ENCODE peak calls at places on chromosomes 6 and 20, in ten cellular contexts. One of them, this sample, is unnamed. For H3K9me3, the result is how much of the 10 kb centered on the place peaks cover.

GRCh38 chr6:71394001-71394432 is 105.4 kb downstream of the OGFRL1 start:
- DNase-seq in sigmoid colon: no peak
- DNase-seq in tibial nerve: no peak
- DNase-seq in A549: peak
- DNase-seq in stomach: no peak
- DNase-seq in H1: no peak
- DNase-seq in transverse colon: no peak
- DNase-seq in suprapubic skin: no peak
- DNase-seq in K562: no peak
- DNase-seq in HepG2: no peak
- DNase-seq in this sample: no peak

GRCh38 chr6:105459049-105459448 is 56.2 kb upstream of the PREP start:
- DNase-seq in sigmoid colon: no peak
- DNase-seq in transverse colon: no peak
- DNase-seq in H1: no peak
- DNase-seq in suprapubic skin: no peak
- DNase-seq in A549: no peak
- DNase-seq in K562: no peak
- DNase-seq in stomach: no peak
- DNase-seq in tibial nerve: no peak
- DNase-seq in HepG2: no peak
- DNase-seq in this sample: no peak

GRCh38 chr6:15392182-15392581 is 146.3 kb downstream of the JARID2 start:
- DNase-seq in tibial nerve: no peak
- DNase-seq in HepG2: no peak
- DNase-seq in A549: no peak
- DNase-seq in K562: no peak
- DNase-seq in H1: no peak
- DNase-seq in sigmoid colon: no peak
- DNase-seq in stomach: no peak
- DNase-seq in suprapubic skin: no peak
- DNase-seq in transverse colon: no peak
- DNase-seq in this sample: no peak

GRCh38 chr6:114364295-114364694 is 21.5 kb upstream of the HS3ST5 start:
- DNase-seq in stomach: no peak
- DNase-seq in A549: peak
- DNase-seq in sigmoid colon: no peak
- DNase-seq in transverse colon: no peak
- DNase-seq in H1: no peak
- DNase-seq in K562: no peak
- DNase-seq in suprapubic skin: no peak
- DNase-seq in HepG2: peak
- DNase-seq in tibial nerve: no peak
- DNase-seq in this sample: no peak

GRCh38 chr6:160112628-160113294 is 8.9 kb upstream of the SLC22A1 start:
- DNase-seq in H1: no peak
- DNase-seq in K562: no peak
- DNase-seq in suprapubic skin: no peak
- DNase-seq in tibial nerve: no peak
- DNase-seq in A549: no peak
- DNase-seq in transverse colon: no peak
- DNase-seq in HepG2: no peak
- DNase-seq in stomach: no peak
- DNase-seq in sigmoid colon: no peak
- DNase-seq in this sample: no peak

GRCh38 chr20:63376283-63377250 is 15.4 kb upstream of the CHRNA4 start:
- DNase-seq in A549: no peak
- DNase-seq in suprapubic skin: no peak
- DNase-seq in sigmoid colon: no peak
- DNase-seq in stomach: no peak
- DNase-seq in K562: no peak
- DNase-seq in HepG2: no peak
- DNase-seq in tibial nerve: no peak
- DNase-seq in transverse colon: no peak
- DNase-seq in H1: no peak
- DNase-seq in this sample: no peak

GRCh38 chr6:79467716-79468115 is 69.5 kb downstream of the LCA5 start:
- DNase-seq in H1: no peak
- DNase-seq in transverse colon: no peak
- DNase-seq in tibial nerve: no peak
- DNase-seq in K562: peak
- DNase-seq in HepG2: peak
- DNase-seq in sigmoid colon: no peak
- DNase-seq in suprapubic skin: no peak
- DNase-seq in A549: no peak
- DNase-seq in stomach: no peak
- DNase-seq in this sample: no peak

GRCh38 chr6:54990001-54990400 is 143.4 kb downstream of the FAM83B start:
- DNase-seq in K562: no peak
- DNase-seq in tibial nerve: no peak
- DNase-seq in sigmoid colon: no peak
- DNase-seq in H1: no peak
- DNase-seq in suprapubic skin: no peak
- DNase-seq in HepG2: no peak
- DNase-seq in stomach: no peak
- DNase-seq in transverse colon: no peak
- DNase-seq in A549: no peak
- DNase-seq in this sample: no peak

GRCh38 chr6:20212392-20213111 is at the start of gene MBOAT1:
- DNase-seq in HepG2: peak
- DNase-seq in suprapubic skin: peak
- DNase-seq in K562: peak
- DNase-seq in stomach: peak
- DNase-seq in H1: no peak
- DNase-seq in tibial nerve: peak
- DNase-seq in sigmoid colon: peak
- DNase-seq in transverse colon: peak
- DNase-seq in A549: peak
- DNase-seq in this sample: peak

GRCh38 chr6:20211941-20212391 is 303 bp downstream of the MBOAT1 start:
- DNase-seq in H1: peak
- DNase-seq in suprapubic skin: peak
- DNase-seq in A549: peak
- DNase-seq in HepG2: no peak
- DNase-seq in sigmoid colon: no peak
- DNase-seq in transverse colon: peak
- DNase-seq in K562: no peak
- DNase-seq in tibial nerve: no peak
- DNase-seq in stomach: peak
- DNase-seq in this sample: no peak

GRCh38 chr6:20213271-20213798 is 1.1 kb upstream of the MBOAT1 start:
- DNase-seq in suprapubic skin: no peak
- DNase-seq in transverse colon: no peak
- DNase-seq in stomach: no peak
- DNase-seq in H1: no peak
- DNase-seq in sigmoid colon: no peak
- DNase-seq in HepG2: no peak
- DNase-seq in tibial nerve: no peak
- DNase-seq in A549: no peak
- DNase-seq in K562: peak
- DNase-seq in this sample: no peak

GRCh38 chr6:20210158-20210557 is 2.1 kb downstream of the MBOAT1 start:
- DNase-seq in A549: no peak
- DNase-seq in K562: no peak
- DNase-seq in tibial nerve: no peak
- DNase-seq in suprapubic skin: no peak
- DNase-seq in HepG2: no peak
- DNase-seq in stomach: no peak
- DNase-seq in transverse colon: no peak
- DNase-seq in H1: no peak
- DNase-seq in sigmoid colon: no peak
- DNase-seq in this sample: no peak

DNA sequence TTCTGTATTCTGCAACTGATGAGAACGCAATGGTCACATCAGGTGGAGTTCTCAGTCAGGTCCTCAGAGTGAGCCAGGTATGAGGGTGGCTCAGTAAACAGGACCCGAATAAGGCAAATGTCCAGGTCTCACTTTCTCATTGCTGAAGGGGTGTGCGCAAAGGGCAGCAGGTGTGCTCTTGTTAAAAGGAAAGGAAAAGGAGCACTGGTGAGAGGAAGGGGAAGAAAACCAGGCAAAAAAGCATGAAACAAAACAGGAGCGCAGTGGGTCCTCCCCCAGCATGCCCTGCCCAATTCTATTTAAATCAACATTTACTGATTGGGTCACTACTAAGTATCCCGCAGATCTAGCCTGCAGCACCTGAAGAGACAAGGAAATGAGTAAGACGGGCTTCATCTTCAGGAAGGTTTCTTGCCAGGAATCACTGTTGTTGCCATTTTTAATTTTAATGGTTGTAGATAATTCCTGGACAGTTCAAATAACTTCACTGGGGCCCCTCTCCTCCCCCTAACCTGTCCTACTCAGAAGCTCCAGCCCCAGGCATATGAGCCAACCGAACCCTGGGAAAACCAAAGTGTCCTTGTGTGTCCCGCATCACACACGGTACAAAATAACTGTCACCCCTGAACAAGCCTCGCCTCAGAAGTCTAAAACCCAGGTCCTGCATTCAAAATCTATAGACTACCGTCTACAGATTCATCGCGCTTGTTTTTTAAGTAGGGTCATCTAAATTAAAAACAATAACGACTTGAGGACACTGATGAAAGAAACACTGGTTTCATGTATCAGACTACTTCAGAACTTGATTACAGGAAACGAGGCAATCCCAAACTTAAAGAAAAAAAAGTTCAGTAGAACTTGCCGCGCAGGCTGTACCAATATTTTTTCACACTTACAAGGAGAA is 980 bp downstream of the MBOAT1 start:
- DNase-seq in stomach: peak
- DNase-seq in transverse colon: peak
- DNase-seq in tibial nerve: no peak
- DNase-seq in suprapubic skin: no peak
- DNase-seq in HepG2: no peak
- DNase-seq in K562: peak
- DNase-seq in A549: peak
- DNase-seq in sigmoid colon: no peak
- DNase-seq in H1: no peak
- DNase-seq in this sample: no peak
- TF ChIP-seq EP300 in stomach: no peak
- TF ChIP-seq EP300 in transverse colon: no peak
- TF ChIP-seq EP300 in tibial nerve: peak
- TF ChIP-seq EP300 in suprapubic skin: no peak
- TF ChIP-seq EP300 in HepG2: no peak
- TF ChIP-seq EP300 in K562: no peak
- TF ChIP-seq EP300 in A549: no peak
- TF ChIP-seq EP300 in sigmoid colon: no peak
- TF ChIP-seq EP300 in H1: no peak
- TF ChIP-seq EP300 in this sample: no peak

DNA sequence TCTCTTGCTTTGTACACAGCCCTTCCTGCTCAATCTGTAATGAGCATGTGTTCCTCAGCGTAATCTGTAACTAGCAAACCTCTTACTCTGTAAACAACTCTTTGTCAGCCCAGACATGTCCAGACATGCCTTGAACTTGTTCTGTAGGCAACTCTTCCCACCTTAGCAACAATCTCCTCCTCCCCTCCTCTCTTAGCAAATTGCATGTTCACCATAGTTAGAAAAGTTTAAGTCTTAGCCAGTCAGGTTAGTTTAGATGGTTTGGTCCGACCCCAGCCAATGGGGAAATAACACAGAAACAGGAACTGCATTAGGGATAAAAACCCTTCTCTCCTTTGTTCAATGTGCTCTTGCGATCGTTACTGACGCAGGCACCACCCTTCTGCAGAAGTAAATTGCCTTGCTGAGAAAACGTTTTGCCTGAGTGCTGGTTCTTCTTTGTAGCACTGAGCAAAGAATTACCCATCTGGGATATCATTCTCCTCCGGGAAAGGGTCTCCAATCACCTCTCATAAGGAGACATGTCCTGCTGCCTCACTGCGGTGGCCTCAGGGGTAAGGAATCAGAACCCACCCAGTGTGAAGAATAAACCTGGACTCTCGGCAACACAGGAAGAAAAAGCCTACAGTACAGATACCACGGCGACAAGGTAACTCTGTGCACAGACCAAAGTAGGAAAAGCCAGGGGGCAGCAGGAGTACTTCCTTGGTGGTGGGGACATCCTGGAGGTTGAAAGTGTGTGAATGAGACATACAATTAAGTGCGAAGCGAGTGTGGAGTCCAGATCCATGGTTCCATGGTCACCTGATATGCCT is 26.2 kb downstream of the PLN start:
- DNase-seq in tibial nerve: no peak
- DNase-seq in K562: no peak
- DNase-seq in sigmoid colon: no peak
- DNase-seq in stomach: no peak
- DNase-seq in A549: peak
- DNase-seq in transverse colon: no peak
- DNase-seq in H1: no peak
- DNase-seq in HepG2: no peak
- DNase-seq in suprapubic skin: no peak
- DNase-seq in this sample: no peak
- H3K9me3 ChIP-seq in tibial nerve: under half
- H3K9me3 ChIP-seq in K562: under half
- H3K9me3 ChIP-seq in sigmoid colon: under half
- H3K9me3 ChIP-seq in stomach: under half
- H3K9me3 ChIP-seq in A549: under half
- H3K9me3 ChIP-seq in transverse colon: under half
- H3K9me3 ChIP-seq in H1: under half
- H3K9me3 ChIP-seq in HepG2: under half
- H3K9me3 ChIP-seq in suprapubic skin: under half
- H3K9me3 ChIP-seq in this sample: under half

GRCh38 chr6:152695317-152696043 is 2.2 kb upstream of the MYCT1 start:
- DNase-seq in A549: no peak
- DNase-seq in tibial nerve: no peak
- DNase-seq in suprapubic skin: no peak
- DNase-seq in transverse colon: no peak
- DNase-seq in K562: no peak
- DNase-seq in H1: no peak
- DNase-seq in stomach: no peak
- DNase-seq in HepG2: no peak
- DNase-seq in sigmoid colon: no peak
- DNase-seq in this sample: no peak
- TF ChIP-seq EP300 in A549: no peak
- TF ChIP-seq EP300 in tibial nerve: no peak
- TF ChIP-seq EP300 in suprapubic skin: no peak
- TF ChIP-seq EP300 in transverse colon: no peak
- TF ChIP-seq EP300 in K562: no peak
- TF ChIP-seq EP300 in H1: no peak
- TF ChIP-seq EP300 in stomach: no peak
- TF ChIP-seq EP300 in HepG2: no peak
- TF ChIP-seq EP300 in sigmoid colon: no peak
- TF ChIP-seq EP300 in this sample: no peak

DNA sequence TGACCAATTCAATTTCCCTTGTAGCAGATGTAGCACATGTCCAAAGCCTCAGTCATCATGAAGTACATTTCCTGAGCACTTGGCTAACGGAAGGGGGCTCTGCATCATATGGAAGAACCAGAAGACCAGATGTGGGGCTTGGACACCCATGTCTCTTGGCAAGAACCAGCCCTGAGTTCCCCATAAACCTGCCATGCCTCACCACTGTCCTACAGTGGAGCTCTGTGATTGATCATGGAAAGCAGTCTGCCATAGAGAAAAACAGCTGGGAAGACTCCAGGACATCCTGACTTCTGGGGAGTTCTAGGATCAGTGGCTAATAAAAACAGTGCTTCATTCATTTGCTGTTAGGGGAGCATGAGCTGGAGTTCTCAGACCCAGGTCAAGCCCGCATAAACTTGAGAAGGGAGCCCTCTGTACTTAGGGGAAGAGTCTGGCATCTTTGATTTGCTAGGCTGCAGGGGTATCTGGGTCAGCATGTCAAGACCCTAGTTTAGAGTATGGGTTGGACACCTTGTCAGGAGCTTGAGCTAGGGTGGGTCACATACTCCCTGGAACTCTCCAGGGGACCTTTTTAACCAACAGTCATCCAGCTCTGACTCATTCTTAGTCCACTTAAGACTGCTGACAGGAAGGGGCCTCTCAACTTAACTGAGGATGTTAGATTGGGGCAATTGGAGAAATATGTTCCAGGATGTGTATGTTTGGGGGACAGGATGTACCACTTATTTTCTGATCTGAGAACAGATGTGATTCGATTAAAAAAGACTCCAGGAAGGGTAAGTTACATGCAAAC is 26.3 kb upstream of the TRAM2 start:
- DNase-seq in stomach: no peak
- DNase-seq in sigmoid colon: no peak
- DNase-seq in H1: no peak
- DNase-seq in transverse colon: no peak
- DNase-seq in K562: no peak
- DNase-seq in HepG2: no peak
- DNase-seq in A549: no peak
- DNase-seq in suprapubic skin: no peak
- DNase-seq in tibial nerve: no peak
- DNase-seq in this sample: no peak
- H3K9me3 ChIP-seq in stomach: under half
- H3K9me3 ChIP-seq in sigmoid colon: under half
- H3K9me3 ChIP-seq in H1: under half
- H3K9me3 ChIP-seq in transverse colon: under half
- H3K9me3 ChIP-seq in K562: under half
- H3K9me3 ChIP-seq in HepG2: under half
- H3K9me3 ChIP-seq in A549: under half
- H3K9me3 ChIP-seq in suprapubic skin: under half
- H3K9me3 ChIP-seq in tibial nerve: under half
- H3K9me3 ChIP-seq in this sample: under half